ENCODE peak calls at places on chromosomes 3 and 15, in seven cellular contexts. M, Z, C, I, P, D and Q are unnamed samples.

GRCh38 chr15:42553549-42553948 is 4.9 kb downstream of the HAUS2 start:
- DNase-seq in M (no peak), D (no peak), Z (no peak), P (no peak), C (no peak), I (no peak), Q (no peak)

GRCh38 chr3:11132861-11133260 is 21.4 kb upstream of the HRH1 start:
- DNase-seq in M (no peak), Z (no peak), P (no peak), D (no peak), I (no peak), C (no peak), Q (no peak)

GRCh38 chr3:14133188-14133800 is 8.4 kb downstream of the TMEM43 start:
- DNase-seq in I (no peak), Z (no peak), D (no peak), C (no peak), M (no peak), P (no peak), Q (no peak)

GRCh38 chr15:58506064-58506490 is 74.3 kb downstream of the LIPC start:
- DNase-seq in P (no peak), D (no peak), M (no peak), I (no peak), Z (no peak), C (no peak), Q (no peak)

GRCh38 chr3:155491696-155492095 is 198.2 kb upstream of the STRIT1 start:
- DNase-seq in P (no peak), C (no peak), I (no peak), Z (no peak), D (no peak), M (no peak), Q (no peak)

GRCh38 chr3:120743556-120744195 is 1.1 kb downstream of the GTF2E1 start:
- DNase-seq in C (no peak), D (no peak), P (no peak), I (peak; percentile 20), M (no peak), Z (no peak), Q (no peak)

GRCh38 chr3:51392301-51393095 is 1.4 kb downstream of the RBM15B start:
- DNase-seq in P (no peak), D (no peak), C (no peak), I (peak; percentile 52), M (no peak), Z (no peak), Q (no peak)

GRCh38 chr3:126510323-126510910 is 7.2 kb downstream of the UROC1 start:
- DNase-seq in I (no peak), Z (no peak), C (peak; percentile 38), M (no peak), D (no peak), P (no peak), Q (no peak)

GRCh38 chr3:15159501-15160136 is 46.4 kb upstream of the CAPN7 start:
- DNase-seq in M (no peak), P (no peak), Z (peak; percentile 11), I (no peak), D (no peak), C (no peak), Q (no peak)

GRCh38 chr3:126870608-126871210 is 112.2 kb upstream of the PLXNA1 start:
- DNase-seq in D (no peak), I (no peak), M (no peak), P (no peak), C (no peak), Z (no peak), Q (no peak)

GRCh38 chr15:90414408-90415028 is 26.5 kb downstream of the IQGAP1 start:
- DNase-seq in M (no peak), I (no peak), Z (no peak), C (no peak), D (no peak), P (no peak), Q (no peak)

GRCh38 chr3:8985876-8986275 is 22.6 kb upstream of the RAD18 start:
- DNase-seq in C (no peak), P (no peak), D (no peak), I (no peak), M (no peak), Z (no peak), Q (no peak)

GRCh38 chr15:72184165-72184811 is 13.3 kb downstream of the GRAMD2A start:
- DNase-seq in D (no peak), C (peak; percentile 75), I (no peak), P (no peak), M (no peak), Z (no peak), Q (peak; percentile 46)

GRCh38 chr3:100710355-100711198 is 1.3 kb downstream of the TFG start:
- DNase-seq in D (peak; percentile 52), M (no peak), C (peak; percentile 71), I (no peak), P (no peak), Z (peak; percentile 34), Q (peak; percentile 78)

GRCh38 chr3:171249171-171249692 is 211.0 kb downstream of the TNIK start:
- DNase-seq in C (no peak), Z (no peak), D (no peak), P (no peak), I (no peak), M (no peak), Q (no peak)

GRCh38 chr3:52395503-52395865 is 49.4 kb downstream of the SEMA3G start:
- DNase-seq in P (no peak), D (no peak), I (no peak), C (no peak), Z (no peak), M (no peak), Q (no peak)

DNA sequence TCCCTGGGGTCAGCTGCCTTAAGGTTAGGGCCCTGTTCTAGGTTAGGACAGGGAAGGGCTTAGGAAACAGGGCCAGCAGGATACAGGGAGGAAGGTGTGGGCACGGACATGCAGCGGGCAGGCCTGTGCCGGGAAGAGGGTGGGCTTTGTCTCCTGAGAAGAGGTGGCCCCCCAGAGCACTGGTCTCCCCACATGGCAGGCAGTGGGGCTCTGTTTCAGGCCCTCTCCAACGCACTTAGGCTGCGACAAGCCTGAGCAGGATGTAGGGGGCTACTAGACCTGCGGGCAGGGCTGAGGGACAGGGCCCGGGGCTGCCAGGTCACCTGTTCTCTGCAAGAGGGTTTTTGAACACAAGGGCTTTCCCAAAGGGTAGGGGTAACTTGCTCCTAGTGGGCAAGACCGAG is 33.5 kb downstream of the KLF13 start:
- DNase-seq in C (no peak), P (no peak), I (no peak), M (no peak), Z (no peak), D (no peak), Q (no peak)
- H3K4me1 ChIP-seq in C (peaks cover 52% of the 10 kb centered on the region), P (peaks cover 11% of the 10 kb centered on the region), I (peaks cover 13% of the 10 kb centered on the region), M (peaks cover 21% of the 10 kb centered on the region), Z (peaks cover 88% of the 10 kb centered on the region), D (peaks cover 99% of the 10 kb centered on the region), Q (peaks cover 2% of the 10 kb centered on the region)

GRCh38 chr15:63040509-63040908 is 2.0 kb upstream of the TPM1 start:
- DNase-seq in Z (no peak), D (no peak), C (no peak), P (no peak), M (no peak), I (no peak), Q (no peak)

GRCh38 chr15:63040954-63041353 is 1.6 kb upstream of the TPM1 start:
- DNase-seq in M (peak; percentile 38), D (no peak), C (no peak), P (no peak), Z (no peak), I (no peak), Q (no peak)

GRCh38 chr15:63041982-63042878 is at the start of gene TPM1:
- DNase-seq in P (peak; percentile 93), D (no peak), M (peak; percentile 93), C (peak; percentile 93), Z (no peak), I (peak; percentile 87), Q (peak; percentile 92)

GRCh38 chr15:63042879-63043340 is 363 bp downstream of the TPM1 start:
- DNase-seq in C (no peak), Z (no peak), P (no peak), I (no peak), D (no peak), M (no peak), Q (no peak)

DNA sequence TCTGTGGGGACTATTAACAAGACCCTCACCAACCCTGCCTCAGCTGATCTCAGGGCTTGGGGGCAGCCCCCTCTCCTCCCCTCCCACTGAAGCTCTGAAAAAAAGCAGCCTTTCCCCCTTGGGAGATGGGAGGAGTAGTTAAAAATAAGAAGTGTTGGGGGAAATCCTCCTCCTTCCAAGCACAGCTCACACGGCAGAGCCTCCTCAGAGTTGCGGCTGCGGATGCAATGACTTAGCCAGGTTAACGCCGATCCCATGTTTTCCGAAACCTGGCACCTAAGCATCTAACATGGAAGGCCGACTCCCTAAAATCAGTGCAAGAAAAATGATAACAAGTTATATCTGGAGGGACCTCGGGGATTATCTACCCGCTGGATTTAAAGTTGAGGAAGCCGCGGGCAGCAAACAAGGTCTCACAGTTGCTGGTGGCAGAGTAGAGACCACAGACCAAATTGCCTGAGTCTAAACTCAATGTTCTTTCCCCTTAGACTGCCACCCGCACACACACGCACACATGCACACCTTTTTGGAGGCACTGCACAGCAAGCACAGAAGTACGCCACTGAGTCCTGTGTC is 1.1 kb upstream of the TPM1 start:
- DNase-seq in I (no peak), C (no peak), P (no peak), M (peak; percentile 38), Z (no peak), D (no peak), Q (no peak)
- H3K4me3 ChIP-seq in I (peak overlapping the region; percentile 87), C (peak overlapping the region; percentile 71), P (peak overlapping the region; percentile 85), M (peak overlapping the region; percentile 89), Z (no peak overlapping the region), D (no peak overlapping the region), Q (peak overlapping the region; percentile 53)

GRCh38 chr3:62376187-62376720 is 2.9 kb upstream of the FEZF2 start:
- DNase-seq in C (no peak), D (no peak), M (no peak), I (no peak), Z (no peak), P (no peak), Q (no peak)

GRCh38 chr3:62379206-62379834 is 6.0 kb upstream of the FEZF2 start:
- DNase-seq in I (no peak), Z (no peak), P (no peak), C (no peak), D (no peak), M (no peak), Q (no peak)

GRCh38 chr3:62376906-62377865 is 3.8 kb upstream of the FEZF2 start:
- DNase-seq in D (no peak), M (no peak), P (no peak), Z (no peak), I (no peak), C (no peak), Q (no peak)

GRCh38 chr3:62375655-62376054 is 2.3 kb upstream of the FEZF2 start:
- DNase-seq in D (no peak), P (no peak), M (no peak), Z (no peak), I (no peak), C (no peak), Q (no peak)

GRCh38 chr3:62378329-62378789 is 5.0 kb upstream of the FEZF2 start:
- DNase-seq in P (no peak), C (no peak), M (no peak), D (no peak), Z (no peak), I (no peak), Q (no peak)
- H3K27me3 ChIP-seq in P (peaks cover 97% of the 10 kb centered on the region), C (peaks cover 98% of the 10 kb centered on the region), M (peaks cover 70% of the 10 kb centered on the region), D (peaks cover 15% of the 10 kb centered on the region), Z (peaks cover 3% of the 10 kb centered on the region), I (peaks cover 2% of the 10 kb centered on the region), Q (peaks cover 72% of the 10 kb centered on the region)

DNA sequence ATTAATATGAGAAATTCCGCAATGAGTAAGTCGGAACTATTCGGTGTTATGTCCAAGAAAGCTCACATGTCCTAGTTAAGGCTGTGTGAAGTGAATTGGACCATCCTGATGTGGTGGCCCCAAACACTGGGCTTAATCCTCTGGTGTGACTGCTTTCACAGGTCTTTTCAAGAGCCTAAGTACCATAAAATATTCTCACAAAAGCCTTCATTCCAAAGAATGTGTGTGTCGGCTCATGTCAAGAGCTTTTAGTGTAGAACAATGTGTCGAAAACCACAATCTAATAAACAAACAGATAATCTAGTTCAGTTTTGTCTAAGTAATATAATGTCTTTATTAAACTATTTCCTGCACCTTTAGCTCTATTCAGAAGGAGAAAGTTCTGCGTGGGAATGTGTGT is 311.4 kb downstream of the LPP start:
- DNase-seq in Z (no peak), M (no peak), P (no peak), C (no peak), D (no peak), I (no peak), Q (peak; percentile 44)
- H3K4me1 ChIP-seq in Z (no peaks in the 10 kb centered on the region), M (peaks cover 7% of the 10 kb centered on the region), P (no peaks in the 10 kb centered on the region), C (no peaks in the 10 kb centered on the region), D (no peaks in the 10 kb centered on the region), I (peaks cover 6% of the 10 kb centered on the region), Q (peaks cover 6% of the 10 kb centered on the region)